ENCODE peak calls at places on chromosome 14, in seven cellular contexts. L is hepatocyte, Z is islet precursor cell, H is glutamatergic neuron, R is WTC11, N is NCI-H1092 treated with DMSO at 0.1 percent for 48 hours, B is right lobe of liver. U is an unnamed sample.

GRCh38 chr14:103078420-103078749 is 5.6 kb upstream of the LBHD2 start:
- DNase-seq in L (peak; percentile 95), Z (peak; percentile 83), R (peak; percentile 77), B (peak; percentile 84), N (peak; percentile 44), H (peak; percentile 77), U (peak; percentile 85)

GRCh38 chr14:80206351-80206750 is 5.0 kb downstream of the DIO2 start:
- DNase-seq in R (no peak), B (no peak), L (no peak), N (no peak), H (no peak), Z (no peak), U (no peak)

GRCh38 chr14:73237786-73238261 is 518 bp downstream of the PAPLN start:
- DNase-seq in H (no peak), L (peak; percentile 41), B (no peak), R (peak; percentile 50), N (no peak), Z (peak; percentile 63), U (no peak)

GRCh38 chr14:78286210-78286609 is 116.0 kb downstream of the NRXN3 start:
- DNase-seq in N (no peak), B (no peak), R (no peak), Z (no peak), H (no peak), L (no peak), U (no peak)

GRCh38 chr14:55450539-55450938 is 10.1 kb upstream of the TBPL2 start:
- DNase-seq in B (no peak), L (no peak), H (no peak), N (no peak), R (no peak), Z (no peak), U (peak; percentile 28)

GRCh38 chr14:90758959-90759358 is 57.3 kb downstream of the TTC7B start:
- DNase-seq in H (no peak), R (no peak), Z (no peak), N (no peak), L (no peak), B (peak; percentile 61), U (no peak)

GRCh38 chr14:103279129-103280025 is 54.7 kb upstream of the EIF5 start:
- DNase-seq in N (no peak), H (no peak), B (peak; percentile 53), Z (no peak), R (peak; percentile 52), L (no peak), U (no peak)

GRCh38 chr14:100294213-100294962 is 11.9 kb downstream of the SLC25A29 start:
- DNase-seq in R (peak; percentile 3), H (peak; percentile 19), B (no peak), L (no peak), Z (peak; percentile 52), N (no peak), U (peak; percentile 88)

GRCh38 chr14:102363182-102363952 is 626 bp downstream of the TECPR2 start:
- DNase-seq in H (no peak), L (peak; percentile 63), B (no peak), Z (peak; percentile 67), N (no peak), R (peak; percentile 31), U (peak; percentile 65)

GRCh38 chr14:58639842-58640484 is 2.2 kb downstream of the DACT1 start:
- DNase-seq in R (peak; percentile 37), H (peak; percentile 43), N (peak; percentile 82), L (peak; percentile 75), B (no peak), Z (peak; percentile 65), U (peak; percentile 99)

GRCh38 chr14:105315211-105315721 is 718 bp downstream of the PACS2 start:
- DNase-seq in Z (peak; percentile 77), B (peak; percentile 57), H (peak; percentile 65), N (peak; percentile 2), L (peak; percentile 66), R (peak; percentile 57), U (peak; percentile 59)

GRCh38 chr14:95150910-95151309 is 6.4 kb downstream of the DICER1 start:
- DNase-seq in B (no peak), R (no peak), L (no peak), Z (no peak), N (no peak), H (no peak), U (peak; percentile 71)

GRCh38 chr14:105376521-105377440 is 21.6 kb upstream of the TEX22 start:
- DNase-seq in N (no peak), H (no peak), R (peak; percentile 51), L (no peak), B (no peak), Z (no peak), U (no peak)

GRCh38 chr14:30957813-30958370 is 67.6 kb upstream of the AP4S1 start:
- DNase-seq in R (no peak), N (no peak), H (no peak), L (no peak), Z (no peak), B (peak; percentile 63), U (no peak)

GRCh38 chr14:53391156-53391555 is 238.0 kb upstream of the DDHD1 start:
- DNase-seq in B (no peak), Z (no peak), R (no peak), N (no peak), L (no peak), H (no peak), U (no peak)

GRCh38 chr14:76810953-76811400 is 1.7 kb downstream of the ANGEL1 start:
- DNase-seq in L (peak; percentile 44), B (peak; percentile 61), R (no peak), N (peak; percentile 14), Z (no peak), H (no peak), U (peak; percentile 64)

GRCh38 chr14:39034481-39035296 is 68.3 kb downstream of the SEC23A start:
- DNase-seq in R (peak; percentile 27), B (no peak), L (peak; percentile 48), N (peak; percentile 5), H (peak; percentile 38), Z (no peak), U (no peak)